ENCODE peak calls at places on chromosome 6, in five cellular contexts. One of them, this sample, is unnamed.

GRCh38 chr6:128067446-128068109 is 166.7 kb upstream of the THEMIS start:
- DNase-seq in NCI-H345: no peak
- DNase-seq in suprapubic skin: no peak
- DNase-seq in T-cell: no peak
- DNase-seq in cardiac muscle cell: no peak
- DNase-seq in this sample: no peak

GRCh38 chr6:28134015-28134414 is 7.7 kb upstream of the ZKSCAN8 start:
- DNase-seq in NCI-H345: peak
- DNase-seq in T-cell: peak
- DNase-seq in suprapubic skin: no peak
- DNase-seq in cardiac muscle cell: peak
- DNase-seq in this sample: peak

GRCh38 chr6:47309326-47310130 is at the start of gene TNFRSF21:
- DNase-seq in T-cell: peak
- DNase-seq in NCI-H345: peak
- DNase-seq in suprapubic skin: peak
- DNase-seq in cardiac muscle cell: peak
- DNase-seq in this sample: peak

GRCh38 chr6:41643899-41644269 is 5.6 kb downstream of the MDFI start:
- DNase-seq in suprapubic skin: peak
- DNase-seq in NCI-H345: no peak
- DNase-seq in cardiac muscle cell: no peak
- DNase-seq in T-cell: no peak
- DNase-seq in this sample: no peak

GRCh38 chr6:111748247-111748647 is 125.0 kb downstream of the FYN start:
- DNase-seq in T-cell: no peak
- DNase-seq in cardiac muscle cell: no peak
- DNase-seq in suprapubic skin: no peak
- DNase-seq in NCI-H345: no peak
- DNase-seq in this sample: no peak

GRCh38 chr6:90233994-90234393 is 62.6 kb downstream of the BACH2 start:
- DNase-seq in suprapubic skin: no peak
- DNase-seq in T-cell: peak
- DNase-seq in NCI-H345: no peak
- DNase-seq in cardiac muscle cell: no peak
- DNase-seq in this sample: no peak

GRCh38 chr6:138515657-138516056 is 16.4 kb upstream of the NHSL1 start:
- DNase-seq in NCI-H345: no peak
- DNase-seq in T-cell: no peak
- DNase-seq in cardiac muscle cell: no peak
- DNase-seq in suprapubic skin: no peak
- DNase-seq in this sample: no peak

GRCh38 chr6:80607814-80608391 is 501.4 kb downstream of the BCKDHB start:
- DNase-seq in suprapubic skin: no peak
- DNase-seq in T-cell: no peak
- DNase-seq in cardiac muscle cell: peak
- DNase-seq in NCI-H345: no peak
- DNase-seq in this sample: no peak